ENCODE peak calls at places on chromosomes 11 and 22, in nine cellular contexts. J is NCI-H345; G is naive B cell; L is EL; P is stimulated activated naive CD8-positive, alpha-beta T cell treated with anti-CD3 and anti-CD28 coated beads, Interleukin-15, amount 100 ng/mL, for 72 hours; N is stimulated activated CD8-positive, alpha-beta memory T cell treated with anti-CD3 and anti-CD28 coated beads, Interleukin-7, amount 100 ng/mL, for 24 hours; A is fibroblast of lung; S is activated naive CD8-positive, alpha-beta T cell treated with anti-CD3 and anti-CD28 coated beads, Interleukin-2, amount 10 ng/mL, durations not matched to agents 7 days and 5 days; X is GM12865. B is an unnamed sample.

GRCh38 chr22:27108425-27109114 is 451.2 kb downstream of the MIAT start:
- DNase-seq in J (peak), G (no peak), L (no peak), P (no peak), N (no peak), A (no peak), S (no peak), X (no peak), B (no peak)

GRCh38 chr11:57071829-57072228 is 83.1 kb downstream of the OR5AK2 start:
- DNase-seq in J (no peak), G (no peak), L (peak), P (no peak), N (no peak), A (peak), S (no peak), X (no peak), B (no peak)

GRCh38 chr11:35138949-35139881 is at the start of gene CD44:
- DNase-seq in J (peak), G (peak), L (peak), P (peak), N (no peak), A (peak), S (peak), X (peak), B (peak)

GRCh38 chr22:38072322-38073149 is 11.4 kb downstream of the SLC16A8 start:
- DNase-seq in J (no peak), G (no peak), L (no peak), P (no peak), N (no peak), A (no peak), S (no peak), X (no peak), B (no peak)

GRCh38 chr11:12090061-12090572 is 20.3 kb upstream of the MICAL2 start:
- DNase-seq in J (peak), G (no peak), L (peak), P (no peak), N (no peak), A (peak), S (peak), X (peak), B (peak)

GRCh38 chr22:50138036-50138435 is 32.5 kb upstream of the PANX2 start:
- DNase-seq in J (no peak), G (no peak), L (no peak), P (no peak), N (no peak), A (no peak), S (no peak), X (no peak), B (peak)

GRCh38 chr11:83827940-83828554 is 541.9 kb upstream of the CCDC90B start:
- DNase-seq in J (peak), G (peak), L (peak), P (no peak), N (no peak), A (peak), S (no peak), X (peak), B (peak)

GRCh38 chr11:72670041-72670440 is 4.2 kb downstream of the PDE2A start:
- DNase-seq in J (no peak), G (no peak), L (no peak), P (no peak), N (no peak), A (no peak), S (no peak), X (no peak), B (no peak)

GRCh38 chr11:69244286-69244685 is 49.7 kb upstream of the MYEOV start:
- DNase-seq in J (no peak), G (no peak), L (no peak), P (no peak), N (no peak), A (no peak), S (no peak), X (no peak), B (no peak)

GRCh38 chr11:46248270-46249102 is 29.0 kb upstream of the CREB3L1 start:
- DNase-seq in J (no peak), G (no peak), L (peak), P (no peak), N (no peak), A (peak), S (no peak), X (no peak), B (no peak)

GRCh38 chr11:14673824-14674432 is 30.3 kb downstream of the PDE3B start:
- DNase-seq in J (no peak), G (peak), L (no peak), P (no peak), N (no peak), A (peak), S (no peak), X (no peak), B (no peak)